ENCODE peak calls at places on chromosomes 2 and 18, in eight cellular contexts. B, A, O, Q, S, V, F and X are unnamed samples.

GRCh38 chr18:79529296-79529695 is 133.6 kb downstream of the NFATC1 start:
- DNase-seq in B (peak), A (no peak), O (no peak), Q (no peak), S (no peak), V (no peak), F (no peak), X (peak)

GRCh38 chr2:230134496-230135073 is 65.9 kb upstream of the SLC16A14 start:
- DNase-seq in B (no peak), A (peak), O (no peak), Q (no peak), S (no peak), V (no peak), F (peak), X (no peak)

GRCh38 chr2:112996635-112997034 is 8.6 kb upstream of the IL36A start:
- DNase-seq in B (no peak), A (no peak), O (no peak), Q (no peak), S (no peak), V (no peak), F (peak), X (no peak)

GRCh38 chr2:10444463-10444862 is 3.7 kb downstream of the ODC1 start:
- DNase-seq in B (no peak), A (no peak), O (no peak), Q (no peak), S (no peak), V (no peak), F (peak), X (no peak)

GRCh38 chr18:54197747-54198411 is 26.6 kb downstream of the MBD2 start:
- DNase-seq in B (no peak), A (no peak), O (no peak), Q (no peak), S (no peak), V (no peak), F (no peak), X (no peak)

GRCh38 chr2:169478339-169478738 is 955 bp upstream of the BBS5 start:
- DNase-seq in B (no peak), A (peak), O (no peak), Q (no peak), S (no peak), V (no peak), F (no peak), X (no peak)

GRCh38 chr2:10433264-10433947 is 14.7 kb downstream of the ODC1 start:
- DNase-seq in B (no peak), A (no peak), O (no peak), Q (no peak), S (no peak), V (no peak), F (no peak), X (no peak)

GRCh38 chr2:101980368-101980767 is 11.4 kb upstream of the IL1R2 start:
- DNase-seq in B (no peak), A (no peak), O (no peak), Q (no peak), S (no peak), V (no peak), F (peak), X (no peak)

GRCh38 chr18:75170022-75170789 is 38.7 kb downstream of the PTGR3 start:
- DNase-seq in B (no peak), A (no peak), O (no peak), Q (no peak), S (no peak), V (no peak), F (no peak), X (no peak)

GRCh38 chr2:17521621-17522020 is 3.4 kb upstream of the RAD51AP2 start:
- DNase-seq in B (no peak), A (no peak), O (no peak), Q (no peak), S (no peak), V (no peak), F (no peak), X (no peak)

GRCh38 chr2:2668681-2669265 is 337.7 kb upstream of the MYT1L start:
- DNase-seq in B (no peak), A (no peak), O (no peak), Q (no peak), S (no peak), V (no peak), F (no peak), X (no peak)

GRCh38 chr2:64329848-64330247 is 124.1 kb upstream of the LGALSL start:
- DNase-seq in B (no peak), A (peak), O (no peak), Q (no peak), S (no peak), V (no peak), F (no peak), X (no peak)

GRCh38 chr18:48997985-48998831 is 47.4 kb upstream of the SMAD7 start:
- DNase-seq in B (no peak), A (peak), O (no peak), Q (peak), S (peak), V (peak), F (no peak), X (no peak)

GRCh38 chr2:120863661-120864320 is 128.1 kb downstream of the GLI2 start:
- DNase-seq in B (peak), A (peak), O (no peak), Q (peak), S (no peak), V (no peak), F (no peak), X (no peak)

GRCh38 chr2:222298311-222299150 is at the start of gene PAX3:
- DNase-seq in B (no peak), A (peak), O (no peak), Q (no peak), S (peak), V (peak), F (no peak), X (peak)

GRCh38 chr2:233080836-233081229 is 20.7 kb downstream of the INPP5D start:
- DNase-seq in B (peak), A (no peak), O (no peak), Q (no peak), S (no peak), V (no peak), F (no peak), X (peak)

GRCh38 chr2:46974174-46974573 is 58.6 kb upstream of the MCFD2 start:
- DNase-seq in B (no peak), A (no peak), O (no peak), Q (no peak), S (no peak), V (no peak), F (no peak), X (no peak)

GRCh38 chr2:165796129-165796528 is 2.1 kb upstream of the GALNT3 start:
- DNase-seq in B (no peak), A (no peak), O (no peak), Q (no peak), S (no peak), V (no peak), F (no peak), X (no peak)

GRCh38 chr2:128327180-128327964 is 8.7 kb upstream of the HS6ST1 start:
- DNase-seq in B (no peak), A (no peak), O (no peak), Q (no peak), S (no peak), V (no peak), F (no peak), X (no peak)

GRCh38 chr2:28398101-28398834 is 5.6 kb downstream of the FOSL2 start:
- DNase-seq in B (peak), A (peak), O (peak), Q (no peak), S (no peak), V (no peak), F (no peak), X (no peak)

GRCh38 chr2:104501929-104502328 is 352.0 kb upstream of the POU3F3 start:
- DNase-seq in B (no peak), A (no peak), O (no peak), Q (no peak), S (no peak), V (no peak), F (no peak), X (no peak)

GRCh38 chr2:41737888-41738287 is 309.9 kb upstream of the PKDCC start:
- DNase-seq in B (no peak), A (no peak), O (no peak), Q (no peak), S (no peak), V (no peak), F (no peak), X (no peak)

GRCh38 chr2:18063826-18064485 is 185.5 kb downstream of the KCNS3 start:
- DNase-seq in B (no peak), A (peak), O (no peak), Q (no peak), S (no peak), V (no peak), F (no peak), X (no peak)

GRCh38 chr2:177669625-177670330 is 277.2 kb downstream of the AGPS start:
- DNase-seq in B (no peak), A (no peak), O (no peak), Q (no peak), S (no peak), V (no peak), F (no peak), X (no peak)

GRCh38 chr2:237600205-237600846 is 9.8 kb upstream of the RAB17 start:
- DNase-seq in B (no peak), A (peak), O (peak), Q (no peak), S (no peak), V (no peak), F (no peak), X (no peak)
- H3K4me3 ChIP-seq in B (no peak), A (peak), O (peak), Q (no peak), S (no peak), V (no peak), F (no peak), X (peak)

GRCh38 chr2:238030422-238031155 is 30.2 kb upstream of the SCLY start:
- DNase-seq in B (no peak), A (no peak), O (no peak), Q (no peak), S (no peak), V (no peak), F (no peak), X (no peak)
- TF ChIP-seq CTCF in B (no peak), A (no peak), O (no peak), Q (peak), S (no peak), V (no peak), F (no peak), X (no peak)

GRCh38 chr2:70921031-70921430 is 14.7 kb upstream of the ATP6V1B1 start:
- DNase-seq in B (no peak), A (no peak), O (no peak), Q (no peak), S (no peak), V (no peak), F (no peak), X (no peak)

GRCh38 chr2:70921839-70922590 is 13.7 kb upstream of the ATP6V1B1 start:
- DNase-seq in B (no peak), A (peak), O (no peak), Q (no peak), S (no peak), V (no peak), F (no peak), X (peak)

GRCh38 chr2:70919672-70920366 is 15.9 kb upstream of the ATP6V1B1 start:
- DNase-seq in B (peak), A (peak), O (peak), Q (peak), S (peak), V (peak), F (peak), X (peak)

GRCh38 chr2:70918016-70918415 is 17.7 kb upstream of the ATP6V1B1 start:
- DNase-seq in B (no peak), A (no peak), O (no peak), Q (no peak), S (no peak), V (no peak), F (no peak), X (no peak)

DNA sequence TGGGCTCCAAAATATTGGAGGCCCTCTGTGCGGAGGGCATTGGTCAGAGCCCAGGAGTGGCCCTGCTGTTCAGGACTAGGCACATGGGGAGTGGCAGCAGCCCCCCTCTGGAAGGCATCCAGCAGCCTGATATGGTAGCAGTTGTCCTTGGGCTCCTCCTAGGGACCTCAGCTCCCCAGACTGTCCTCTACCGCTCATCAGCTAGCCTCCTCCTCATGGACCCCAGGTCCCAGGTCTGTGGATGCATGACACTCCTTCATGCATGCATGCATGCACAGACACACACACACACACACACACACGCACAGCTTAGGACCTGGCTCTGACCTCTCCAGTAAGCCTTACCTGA is 15.4 kb upstream of the ATP6V1B1 start:
- DNase-seq in B (no peak), A (no peak), O (no peak), Q (no peak), S (no peak), V (no peak), F (no peak), X (peak)
- H3K4me3 ChIP-seq in B (no peak), A (no peak), O (no peak), Q (no peak), S (no peak), V (no peak), F (no peak), X (no peak)

DNA sequence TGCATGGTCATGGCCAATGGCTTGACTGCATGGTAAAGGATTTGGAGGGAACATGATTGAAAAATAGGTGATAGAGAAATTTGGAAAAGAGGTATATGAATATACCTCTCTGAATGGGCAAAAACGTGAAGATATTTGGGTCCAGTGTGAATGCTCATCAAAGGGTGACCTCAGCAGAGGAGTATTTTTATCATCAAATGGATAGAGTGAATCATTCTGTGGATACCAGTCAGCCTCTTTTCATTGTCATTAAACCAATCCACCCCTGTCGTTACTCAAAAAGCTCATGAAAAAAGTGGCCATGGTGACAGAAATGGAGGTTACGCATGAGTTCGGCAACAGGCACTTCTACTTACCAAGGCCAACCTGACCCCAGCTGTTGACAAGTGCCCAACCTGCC is 1074.7 kb downstream of the TSN start:
- DNase-seq in B (no peak), A (no peak), O (no peak), Q (no peak), S (no peak), V (no peak), F (no peak), X (no peak)
- TF ChIP-seq CTCF in B (no peak), A (no peak), O (no peak), Q (no peak), S (no peak), V (no peak), F (no peak), X (no peak)

GRCh38 chr18:72868666-72869661 is 1.2 kb upstream of the NETO1 start:
- DNase-seq in B (no peak), A (no peak), O (no peak), Q (no peak), S (peak), V (no peak), F (no peak), X (no peak)
- H3K4me3 ChIP-seq in B (peak), A (peak), O (peak), Q (no peak), S (peak), V (peak), F (no peak), X (no peak)

GRCh38 chr2:36459725-36460137 is 104.2 kb downstream of the CRIM1 start:
- DNase-seq in B (peak), A (peak), O (no peak), Q (peak), S (peak), V (no peak), F (no peak), X (no peak)
- TF ChIP-seq CTCF in B (peak), A (peak), O (no peak), Q (peak), S (peak), V (peak), F (no peak), X (no peak)

GRCh38 chr2:33134764-33135560 is 188.2 kb downstream of the LTBP1 start:
- DNase-seq in B (no peak), A (peak), O (no peak), Q (no peak), S (no peak), V (no peak), F (no peak), X (no peak)
- H3K4me3 ChIP-seq in B (peak), A (peak), O (peak), Q (peak), S (no peak), V (peak), F (no peak), X (peak)

GRCh38 chr2:176136375-176137248 is 7.1 kb downstream of the HOXD8 start:
- DNase-seq in B (peak), A (peak), O (no peak), Q (no peak), S (peak), V (no peak), F (no peak), X (no peak)
- TF ChIP-seq CTCF in B (peak), A (no peak), O (no peak), Q (no peak), S (no peak), V (no peak), F (no peak), X (no peak)